ENCODE peak calls at places on chromosomes 7 and 10, in seven cellular contexts. One of them, this sample, is unnamed.

GRCh38 chr7:8058322-8058721 is 89.7 kb downstream of the GLCCI1 start:
- DNase-seq in endodermal cell: no peak
- DNase-seq in prostate gland: no peak
- DNase-seq in suprapubic skin: no peak
- DNase-seq in cardiac muscle cell: no peak
- DNase-seq in heart left ventricle: no peak
- DNase-seq in hepatocyte: no peak
- DNase-seq in this sample: no peak

GRCh38 chr10:28891058-28891713 is 213.9 kb downstream of the BAMBI start:
- DNase-seq in endodermal cell: no peak
- DNase-seq in prostate gland: no peak
- DNase-seq in suprapubic skin: no peak
- DNase-seq in cardiac muscle cell: no peak
- DNase-seq in heart left ventricle: no peak
- DNase-seq in hepatocyte: no peak
- DNase-seq in this sample: no peak

GRCh38 chr7:40546616-40547501 is 412.1 kb downstream of the SUGCT start:
- DNase-seq in endodermal cell: no peak
- DNase-seq in prostate gland: no peak
- DNase-seq in suprapubic skin: no peak
- DNase-seq in cardiac muscle cell: no peak
- DNase-seq in heart left ventricle: no peak
- DNase-seq in hepatocyte: no peak
- DNase-seq in this sample: no peak

GRCh38 chr7:150685219-150686029 is at the start of gene GIMAP2:
- DNase-seq in endodermal cell: no peak
- DNase-seq in prostate gland: peak; percentile 36
- DNase-seq in suprapubic skin: no peak
- DNase-seq in cardiac muscle cell: peak; percentile 11
- DNase-seq in heart left ventricle: no peak
- DNase-seq in hepatocyte: peak; percentile 16
- DNase-seq in this sample: no peak

GRCh38 chr10:50291261-50291850 is 40.0 kb upstream of the ASAH2 start:
- DNase-seq in endodermal cell: no peak
- DNase-seq in prostate gland: no peak
- DNase-seq in suprapubic skin: no peak
- DNase-seq in cardiac muscle cell: peak; percentile 40
- DNase-seq in heart left ventricle: no peak
- DNase-seq in hepatocyte: no peak
- DNase-seq in this sample: no peak

GRCh38 chr7:99031496-99031895 is 112.4 kb downstream of the SMURF1 start:
- DNase-seq in endodermal cell: no peak
- DNase-seq in prostate gland: no peak
- DNase-seq in suprapubic skin: peak; percentile 45
- DNase-seq in cardiac muscle cell: no peak
- DNase-seq in heart left ventricle: no peak
- DNase-seq in hepatocyte: no peak
- DNase-seq in this sample: no peak

GRCh38 chr10:69936091-69936490 is 116.6 kb upstream of the MACROH2A2 start:
- DNase-seq in endodermal cell: peak; percentile 66
- DNase-seq in prostate gland: no peak
- DNase-seq in suprapubic skin: no peak
- DNase-seq in cardiac muscle cell: no peak
- DNase-seq in heart left ventricle: no peak
- DNase-seq in hepatocyte: no peak
- DNase-seq in this sample: no peak

GRCh38 chr10:20984632-20985031 is 87.5 kb upstream of the NEBL start:
- DNase-seq in endodermal cell: peak; percentile 61
- DNase-seq in prostate gland: no peak
- DNase-seq in suprapubic skin: no peak
- DNase-seq in cardiac muscle cell: no peak
- DNase-seq in heart left ventricle: no peak
- DNase-seq in hepatocyte: no peak
- DNase-seq in this sample: no peak

GRCh38 chr7:22402250-22402649 is 45.3 kb upstream of the RAPGEF5 start:
- DNase-seq in endodermal cell: no peak
- DNase-seq in prostate gland: no peak
- DNase-seq in suprapubic skin: no peak
- DNase-seq in cardiac muscle cell: no peak
- DNase-seq in heart left ventricle: no peak
- DNase-seq in hepatocyte: no peak
- DNase-seq in this sample: no peak

GRCh38 chr7:51949726-51950644 is 633.4 kb upstream of the COBL start:
- DNase-seq in endodermal cell: peak; percentile 93
- DNase-seq in prostate gland: no peak
- DNase-seq in suprapubic skin: no peak
- DNase-seq in cardiac muscle cell: no peak
- DNase-seq in heart left ventricle: no peak
- DNase-seq in hepatocyte: no peak
- DNase-seq in this sample: no peak

GRCh38 chr7:133688483-133689239 is 435.8 kb downstream of the EXOC4 start:
- DNase-seq in endodermal cell: no peak
- DNase-seq in prostate gland: no peak
- DNase-seq in suprapubic skin: no peak
- DNase-seq in cardiac muscle cell: peak; percentile 49
- DNase-seq in heart left ventricle: no peak
- DNase-seq in hepatocyte: no peak
- DNase-seq in this sample: no peak

GRCh38 chr10:128314691-128315090 is 188.5 kb upstream of the MKI67 start:
- DNase-seq in endodermal cell: no peak
- DNase-seq in prostate gland: no peak
- DNase-seq in suprapubic skin: no peak
- DNase-seq in cardiac muscle cell: no peak
- DNase-seq in heart left ventricle: no peak
- DNase-seq in hepatocyte: no peak
- DNase-seq in this sample: no peak

GRCh38 chr7:153021542-153021941 is 262.0 kb downstream of the ACTR3B start:
- DNase-seq in endodermal cell: no peak
- DNase-seq in prostate gland: no peak
- DNase-seq in suprapubic skin: no peak
- DNase-seq in cardiac muscle cell: no peak
- DNase-seq in heart left ventricle: no peak
- DNase-seq in hepatocyte: no peak
- DNase-seq in this sample: no peak

GRCh38 chr10:77531441-77532001 is 106.1 kb downstream of the KCNMA1 start:
- DNase-seq in endodermal cell: no peak
- DNase-seq in prostate gland: no peak
- DNase-seq in suprapubic skin: no peak
- DNase-seq in cardiac muscle cell: peak; percentile 56
- DNase-seq in heart left ventricle: no peak
- DNase-seq in hepatocyte: peak; percentile 55
- DNase-seq in this sample: no peak

GRCh38 chr7:151884276-151885201 is 7.6 kb upstream of the PRKAG2 start:
- DNase-seq in endodermal cell: no peak
- DNase-seq in prostate gland: no peak
- DNase-seq in suprapubic skin: peak; percentile 55
- DNase-seq in cardiac muscle cell: no peak
- DNase-seq in heart left ventricle: no peak
- DNase-seq in hepatocyte: no peak
- DNase-seq in this sample: no peak

GRCh38 chr7:71612892-71613291 is 480.9 kb downstream of the GALNT17 start:
- DNase-seq in endodermal cell: no peak
- DNase-seq in prostate gland: no peak
- DNase-seq in suprapubic skin: no peak
- DNase-seq in cardiac muscle cell: no peak
- DNase-seq in heart left ventricle: no peak
- DNase-seq in hepatocyte: no peak
- DNase-seq in this sample: no peak

GRCh38 chr10:17380016-17380415 is 74.4 kb downstream of the ST8SIA6 start:
- DNase-seq in endodermal cell: no peak
- DNase-seq in prostate gland: no peak
- DNase-seq in suprapubic skin: no peak
- DNase-seq in cardiac muscle cell: no peak
- DNase-seq in heart left ventricle: no peak
- DNase-seq in hepatocyte: no peak
- DNase-seq in this sample: no peak

GRCh38 chr10:86957471-86958108 is at the start of gene MMRN2:
- DNase-seq in endodermal cell: peak; percentile 45
- DNase-seq in prostate gland: no peak
- DNase-seq in suprapubic skin: no peak
- DNase-seq in cardiac muscle cell: peak; percentile 39
- DNase-seq in heart left ventricle: peak; percentile 65
- DNase-seq in hepatocyte: no peak
- DNase-seq in this sample: no peak

GRCh38 chr10:132434405-132435005 is 37.5 kb downstream of the PWWP2B start:
- DNase-seq in endodermal cell: no peak
- DNase-seq in prostate gland: no peak
- DNase-seq in suprapubic skin: no peak
- DNase-seq in cardiac muscle cell: no peak
- DNase-seq in heart left ventricle: peak; percentile 61
- DNase-seq in hepatocyte: no peak
- DNase-seq in this sample: no peak

GRCh38 chr7:110762514-110762913 is 328.4 kb upstream of the LRRN3 start:
- DNase-seq in endodermal cell: no peak
- DNase-seq in prostate gland: no peak
- DNase-seq in suprapubic skin: no peak
- DNase-seq in cardiac muscle cell: peak; percentile 10
- DNase-seq in heart left ventricle: no peak
- DNase-seq in hepatocyte: peak; percentile 9
- DNase-seq in this sample: no peak

GRCh38 chr7:82335927-82336326 is 107.7 kb downstream of the CACNA2D1 start:
- DNase-seq in endodermal cell: no peak
- DNase-seq in prostate gland: peak; percentile 30
- DNase-seq in suprapubic skin: no peak
- DNase-seq in cardiac muscle cell: peak; percentile 33
- DNase-seq in heart left ventricle: no peak
- DNase-seq in hepatocyte: peak; percentile 26
- DNase-seq in this sample: no peak

GRCh38 chr7:135620980-135621850 is 41.1 kb upstream of the STMP1 start:
- DNase-seq in endodermal cell: peak; percentile 55
- DNase-seq in prostate gland: peak; percentile 21
- DNase-seq in suprapubic skin: no peak
- DNase-seq in cardiac muscle cell: peak; percentile 91
- DNase-seq in heart left ventricle: peak; percentile 26
- DNase-seq in hepatocyte: peak; percentile 87
- DNase-seq in this sample: no peak

GRCh38 chr7:70093496-70093895 is 495.2 kb downstream of the AUTS2 start:
- DNase-seq in endodermal cell: no peak
- DNase-seq in prostate gland: no peak
- DNase-seq in suprapubic skin: no peak
- DNase-seq in cardiac muscle cell: peak; percentile 12
- DNase-seq in heart left ventricle: no peak
- DNase-seq in hepatocyte: peak; percentile 19
- DNase-seq in this sample: no peak

GRCh38 chr10:89342219-89342966 is 14.6 kb downstream of the IFIT3 start:
- DNase-seq in endodermal cell: no peak
- DNase-seq in prostate gland: no peak
- DNase-seq in suprapubic skin: peak; percentile 85
- DNase-seq in cardiac muscle cell: peak; percentile 84
- DNase-seq in heart left ventricle: peak; percentile 67
- DNase-seq in hepatocyte: no peak
- DNase-seq in this sample: no peak

DNA sequence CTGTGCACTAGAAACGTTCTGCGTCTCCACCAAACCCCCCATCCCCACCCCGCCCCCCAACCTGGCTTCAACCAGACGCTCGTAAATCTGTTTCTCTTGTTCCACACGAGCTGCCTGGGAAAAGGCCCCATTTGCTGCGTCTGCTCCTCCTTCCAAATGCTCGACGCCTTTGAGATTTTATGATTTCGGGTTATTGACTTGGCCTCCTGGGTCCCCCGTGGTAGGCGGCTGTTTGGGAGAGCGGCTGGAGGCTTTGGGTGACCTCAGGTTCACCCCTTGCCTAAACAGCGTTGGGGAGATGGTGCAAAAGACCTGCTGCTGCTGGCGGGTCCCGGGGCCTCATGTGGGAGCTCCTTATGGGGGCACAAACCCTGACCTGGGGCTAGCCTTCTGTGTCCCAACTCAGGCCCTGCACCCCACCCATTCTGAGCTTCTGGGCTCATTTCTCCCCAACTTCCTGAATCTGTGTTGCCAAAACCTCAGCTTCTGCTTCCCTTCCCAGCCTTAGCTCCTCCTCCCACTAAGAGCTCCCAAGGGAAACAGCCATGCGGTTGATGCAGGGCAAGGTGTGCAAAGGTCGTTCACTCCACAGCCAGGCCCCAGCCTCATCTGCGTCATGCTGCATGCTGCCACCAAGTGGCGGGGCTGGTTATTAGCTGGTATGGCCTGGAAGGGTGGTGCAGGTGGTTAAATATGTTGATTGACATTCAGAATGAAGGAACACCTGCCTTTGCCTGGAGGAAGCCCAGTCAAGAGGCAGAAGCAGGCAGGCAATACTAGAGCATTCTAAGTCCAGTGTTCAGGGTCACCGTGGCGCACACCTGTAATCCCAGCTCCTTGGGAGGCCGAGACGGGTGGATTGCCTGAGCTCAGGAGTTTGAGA is 49.1 kb upstream of the ELN start:
- DNase-seq in endodermal cell: peak; percentile 92
- DNase-seq in prostate gland: no peak
- DNase-seq in suprapubic skin: no peak
- DNase-seq in cardiac muscle cell: peak; percentile 69
- DNase-seq in heart left ventricle: peak; percentile 38
- DNase-seq in hepatocyte: peak; percentile 83
- DNase-seq in this sample: no peak
- TF ChIP-seq CTCF in endodermal cell: peak; percentile 83
- TF ChIP-seq CTCF in prostate gland: peak; percentile 37
- TF ChIP-seq CTCF in suprapubic skin: peak; percentile 29
- TF ChIP-seq CTCF in cardiac muscle cell: peak; percentile 37
- TF ChIP-seq CTCF in heart left ventricle: peak; percentile 18
- TF ChIP-seq CTCF in hepatocyte: peak; percentile 46
- TF ChIP-seq CTCF in this sample: peak; percentile 33

GRCh38 chr7:158138329-158138597 is 449.4 kb downstream of the PTPRN2 start:
- DNase-seq in endodermal cell: no peak
- DNase-seq in prostate gland: no peak
- DNase-seq in suprapubic skin: peak; percentile 49
- DNase-seq in cardiac muscle cell: no peak
- DNase-seq in heart left ventricle: no peak
- DNase-seq in hepatocyte: no peak
- DNase-seq in this sample: no peak
- H3K9me3 ChIP-seq in endodermal cell: peaks cover 81% of the 10 kb centered on the region
- H3K9me3 ChIP-seq in prostate gland: no peaks in the 10 kb centered on the region
- H3K9me3 ChIP-seq in suprapubic skin: peaks cover 2% of the 10 kb centered on the region
- H3K9me3 ChIP-seq in cardiac muscle cell: no peaks in the 10 kb centered on the region
- H3K9me3 ChIP-seq in heart left ventricle: peaks cover 10% of the 10 kb centered on the region
- H3K9me3 ChIP-seq in hepatocyte: no peaks in the 10 kb centered on the region
- H3K9me3 ChIP-seq in this sample: peaks cover 10% of the 10 kb centered on the region

GRCh38 chr7:74483402-74484336 is 30.0 kb downstream of the GTF2IRD1 start:
- DNase-seq in endodermal cell: no peak
- DNase-seq in prostate gland: no peak
- DNase-seq in suprapubic skin: no peak
- DNase-seq in cardiac muscle cell: peak; percentile 66
- DNase-seq in heart left ventricle: peak; percentile 35
- DNase-seq in hepatocyte: peak; percentile 27
- DNase-seq in this sample: no peak
- H3K4me1 ChIP-seq in endodermal cell: no peaks in the 10 kb centered on the region
- H3K4me1 ChIP-seq in prostate gland: peaks cover 21% of the 10 kb centered on the region
- H3K4me1 ChIP-seq in suprapubic skin: peaks cover 56% of the 10 kb centered on the region
- H3K4me1 ChIP-seq in cardiac muscle cell: peaks cover 46% of the 10 kb centered on the region
- H3K4me1 ChIP-seq in heart left ventricle: peaks cover 49% of the 10 kb centered on the region
- H3K4me1 ChIP-seq in hepatocyte: peaks cover 47% of the 10 kb centered on the region
- H3K4me1 ChIP-seq in this sample: peaks cover 48% of the 10 kb centered on the region

DNA sequence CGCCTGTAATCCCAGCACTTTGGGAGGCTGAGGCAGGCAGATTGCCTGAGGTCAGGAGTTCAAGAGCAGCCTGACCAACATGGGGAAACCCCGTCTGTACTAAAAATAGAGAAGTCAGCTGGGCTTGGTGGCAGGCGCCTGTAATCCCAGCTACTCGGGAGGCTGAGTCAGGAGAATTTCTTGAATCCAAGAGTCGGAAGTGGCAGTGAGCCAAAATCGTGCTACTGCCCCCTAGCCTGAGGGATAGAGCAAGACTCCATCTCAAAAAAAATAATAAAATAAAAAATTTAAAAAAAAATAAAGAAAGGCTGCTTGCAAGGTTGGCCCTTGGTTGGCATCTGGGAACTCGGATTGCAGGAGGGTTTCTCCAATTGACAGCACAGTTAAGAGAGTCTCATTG is 221.6 kb downstream of the DGKI start:
- DNase-seq in endodermal cell: no peak
- DNase-seq in prostate gland: no peak
- DNase-seq in suprapubic skin: no peak
- DNase-seq in cardiac muscle cell: peak; percentile 7
- DNase-seq in heart left ventricle: no peak
- DNase-seq in hepatocyte: no peak
- DNase-seq in this sample: no peak
- TF ChIP-seq CTCF in endodermal cell: peak; percentile 38
- TF ChIP-seq CTCF in prostate gland: no peak
- TF ChIP-seq CTCF in suprapubic skin: no peak
- TF ChIP-seq CTCF in cardiac muscle cell: no peak
- TF ChIP-seq CTCF in heart left ventricle: no peak
- TF ChIP-seq CTCF in hepatocyte: no peak
- TF ChIP-seq CTCF in this sample: no peak